ENCODE peak calls at places on chromosomes 16 and 17, in eight cellular contexts. C is DMS153; A is AG09319; F is activated CD4-positive, alpha-beta T cell treated with anti-CD3 and anti-CD28 coated beads, Interleukin-2, amount 50 U/mL, for 48 hours; L is OCI-LY7; P is stimulated activated naive CD8-positive, alpha-beta T cell treated with anti-CD3 and anti-CD28 coated beads, Interleukin-15, Interleukin-2, amounts not matched to agents 100 U/mL and 50 U/mL, for 24 hours; J is tibial artery; X is AG10803. E is an unnamed sample.

GRCh38 chr17:31549525-31550388 is 158.3 kb downstream of the RAB11FIP4 start:
- DNase-seq in L (peak), F (peak), J (peak), A (peak), P (peak), C (peak), X (peak), E (peak)

GRCh38 chr16:35751191-35751941 is 2292.0 kb downstream of the TP53TG3F start:
- DNase-seq in A (no peak), P (no peak), L (no peak), J (no peak), X (no peak), F (no peak), C (no peak), E (no peak)

GRCh38 chr16:77613115-77613514 is 109.2 kb upstream of the NUDT7 start:
- DNase-seq in P (no peak), L (no peak), A (no peak), J (no peak), C (no peak), X (no peak), F (no peak), E (no peak)

GRCh38 chr17:75604034-75604695 is 16.6 kb downstream of the MYO15B start:
- DNase-seq in P (no peak), A (no peak), C (no peak), X (peak), L (no peak), J (no peak), F (no peak), E (no peak)

GRCh38 chr17:76543482-76544122 is 3.8 kb downstream of the PRCD start:
- DNase-seq in P (no peak), J (peak), C (no peak), F (no peak), X (no peak), L (no peak), A (no peak), E (no peak)

GRCh38 chr17:44353656-44354331 is 8.7 kb downstream of the GRN start:
- DNase-seq in L (no peak), X (no peak), P (peak), A (no peak), C (no peak), J (no peak), F (peak), E (peak)

GRCh38 chr17:8611135-8611534 is 19.4 kb downstream of the MYH10 start:
- DNase-seq in A (no peak), J (peak), X (peak), F (no peak), L (no peak), P (no peak), C (no peak), E (no peak)

GRCh38 chr17:64628641-64629040 is 33.5 kb downstream of the SMURF2 start:
- DNase-seq in F (peak), A (no peak), C (no peak), X (no peak), P (no peak), J (no peak), L (no peak), E (no peak)

GRCh38 chr17:78534492-78535284 is 42.5 kb downstream of the DNAH17 start:
- DNase-seq in F (no peak), X (no peak), P (no peak), L (no peak), C (no peak), J (no peak), A (no peak), E (peak)

GRCh38 chr17:58556833-58557250 is 42.4 kb upstream of the MTMR4 start:
- DNase-seq in P (no peak), X (no peak), A (no peak), J (no peak), L (peak), F (no peak), C (no peak), E (no peak)

GRCh38 chr17:36665417-36665816 is 64.0 kb downstream of the MRM1 start:
- DNase-seq in P (no peak), A (no peak), F (no peak), L (no peak), X (no peak), C (no peak), J (no peak), E (no peak)

GRCh38 chr17:52982331-52982730 is 823.8 kb upstream of the CA10 start:
- DNase-seq in A (no peak), J (no peak), X (no peak), F (no peak), L (no peak), C (no peak), P (no peak), E (no peak)

GRCh38 chr17:2025622-2026309 is 632 bp upstream of the RTN4RL1 start:
- DNase-seq in A (no peak), X (peak), J (peak), F (peak), C (no peak), L (no peak), P (peak), E (no peak)

E was measured in CD4-positive, alpha-beta memory T cell.